ENCODE peak calls at places on chromosomes 11 and 22, in seven cellular contexts. One of them, this sample, is unnamed.

GRCh38 chr22:44570476-44571445 is 72.7 kb upstream of the RTL6 start:
- DNase-seq in cardiac muscle cell: no peak
- DNase-seq in iPS DF 6.9: no peak
- DNase-seq in HFF-Myc: no peak
- DNase-seq in naive thymus-derived CD4-positive, alpha-beta T cell: no peak
- DNase-seq in gastrocnemius medialis: no peak
- DNase-seq in heart right ventricle: no peak
- DNase-seq in this sample: no peak

GRCh38 chr11:2788751-2789140 is 89.0 kb upstream of the KCNQ1OT1 start:
- DNase-seq in iPS DF 6.9: no peak
- DNase-seq in naive thymus-derived CD4-positive, alpha-beta T cell: no peak
- DNase-seq in HFF-Myc: no peak
- DNase-seq in gastrocnemius medialis: no peak
- DNase-seq in cardiac muscle cell: no peak
- DNase-seq in heart right ventricle: no peak
- DNase-seq in this sample: no peak

GRCh38 chr11:120334894-120335462 is 1.2 kb upstream of the ARHGEF12 start:
- DNase-seq in gastrocnemius medialis: peak
- DNase-seq in heart right ventricle: no peak
- DNase-seq in HFF-Myc: peak
- DNase-seq in cardiac muscle cell: peak
- DNase-seq in iPS DF 6.9: no peak
- DNase-seq in naive thymus-derived CD4-positive, alpha-beta T cell: peak
- DNase-seq in this sample: peak

GRCh38 chr11:126153999-126154398 is 57.5 kb downstream of the RPUSD4 start:
- DNase-seq in heart right ventricle: no peak
- DNase-seq in HFF-Myc: peak
- DNase-seq in cardiac muscle cell: peak
- DNase-seq in gastrocnemius medialis: no peak
- DNase-seq in iPS DF 6.9: no peak
- DNase-seq in naive thymus-derived CD4-positive, alpha-beta T cell: no peak
- DNase-seq in this sample: no peak

GRCh38 chr22:39414377-39414776 is 14.8 kb downstream of the TAB1 start:
- DNase-seq in iPS DF 6.9: no peak
- DNase-seq in cardiac muscle cell: no peak
- DNase-seq in naive thymus-derived CD4-positive, alpha-beta T cell: peak
- DNase-seq in HFF-Myc: no peak
- DNase-seq in heart right ventricle: no peak
- DNase-seq in gastrocnemius medialis: no peak
- DNase-seq in this sample: no peak

GRCh38 chr11:12195773-12196172 is 85.4 kb downstream of the MICAL2 start:
- DNase-seq in heart right ventricle: no peak
- DNase-seq in HFF-Myc: no peak
- DNase-seq in cardiac muscle cell: no peak
- DNase-seq in gastrocnemius medialis: no peak
- DNase-seq in iPS DF 6.9: no peak
- DNase-seq in naive thymus-derived CD4-positive, alpha-beta T cell: peak
- DNase-seq in this sample: no peak

GRCh38 chr11:47881145-47881544 is 33.0 kb upstream of the NUP160 start:
- DNase-seq in naive thymus-derived CD4-positive, alpha-beta T cell: no peak
- DNase-seq in iPS DF 6.9: no peak
- DNase-seq in cardiac muscle cell: peak
- DNase-seq in HFF-Myc: no peak
- DNase-seq in gastrocnemius medialis: peak
- DNase-seq in heart right ventricle: no peak
- DNase-seq in this sample: peak

GRCh38 chr11:287821-288327 is 1.1 kb upstream of the PGGHG start:
- DNase-seq in HFF-Myc: no peak
- DNase-seq in heart right ventricle: peak
- DNase-seq in naive thymus-derived CD4-positive, alpha-beta T cell: peak
- DNase-seq in cardiac muscle cell: no peak
- DNase-seq in iPS DF 6.9: no peak
- DNase-seq in gastrocnemius medialis: no peak
- DNase-seq in this sample: peak

GRCh38 chr11:17277024-17277584 is 565 bp downstream of the NUCB2 start:
- DNase-seq in heart right ventricle: no peak
- DNase-seq in gastrocnemius medialis: peak
- DNase-seq in cardiac muscle cell: peak
- DNase-seq in HFF-Myc: no peak
- DNase-seq in iPS DF 6.9: no peak
- DNase-seq in naive thymus-derived CD4-positive, alpha-beta T cell: peak
- DNase-seq in this sample: peak

GRCh38 chr11:125264091-125265022 is 99.8 kb downstream of the PKNOX2 start:
- DNase-seq in naive thymus-derived CD4-positive, alpha-beta T cell: no peak
- DNase-seq in iPS DF 6.9: no peak
- DNase-seq in heart right ventricle: no peak
- DNase-seq in gastrocnemius medialis: no peak
- DNase-seq in HFF-Myc: no peak
- DNase-seq in cardiac muscle cell: no peak
- DNase-seq in this sample: no peak

GRCh38 chr22:37428649-37429586 is 1.6 kb upstream of the ELFN2 start:
- DNase-seq in HFF-Myc: peak
- DNase-seq in naive thymus-derived CD4-positive, alpha-beta T cell: peak
- DNase-seq in cardiac muscle cell: peak
- DNase-seq in gastrocnemius medialis: no peak
- DNase-seq in iPS DF 6.9: no peak
- DNase-seq in heart right ventricle: peak
- DNase-seq in this sample: no peak

GRCh38 chr11:43419460-43419859 is 60.7 kb downstream of the TTC17 start:
- DNase-seq in naive thymus-derived CD4-positive, alpha-beta T cell: peak
- DNase-seq in heart right ventricle: no peak
- DNase-seq in iPS DF 6.9: no peak
- DNase-seq in HFF-Myc: peak
- DNase-seq in cardiac muscle cell: peak
- DNase-seq in gastrocnemius medialis: no peak
- DNase-seq in this sample: no peak

GRCh38 chr11:16002942-16003341 is 353.4 kb downstream of the SOX6 start:
- DNase-seq in cardiac muscle cell: no peak
- DNase-seq in HFF-Myc: no peak
- DNase-seq in naive thymus-derived CD4-positive, alpha-beta T cell: no peak
- DNase-seq in gastrocnemius medialis: no peak
- DNase-seq in heart right ventricle: no peak
- DNase-seq in iPS DF 6.9: no peak
- DNase-seq in this sample: no peak

GRCh38 chr11:94568200-94568599 is 1.0 kb downstream of the PIWIL4 start:
- DNase-seq in heart right ventricle: no peak
- DNase-seq in naive thymus-derived CD4-positive, alpha-beta T cell: no peak
- DNase-seq in cardiac muscle cell: no peak
- DNase-seq in iPS DF 6.9: no peak
- DNase-seq in gastrocnemius medialis: no peak
- DNase-seq in HFF-Myc: no peak
- DNase-seq in this sample: no peak

GRCh38 chr11:35466058-35466457 is 46.7 kb upstream of the SLC1A2 start:
- DNase-seq in naive thymus-derived CD4-positive, alpha-beta T cell: no peak
- DNase-seq in HFF-Myc: no peak
- DNase-seq in gastrocnemius medialis: no peak
- DNase-seq in heart right ventricle: no peak
- DNase-seq in cardiac muscle cell: no peak
- DNase-seq in iPS DF 6.9: no peak
- DNase-seq in this sample: no peak

GRCh38 chr22:45684752-45685359 is 13.2 kb downstream of the ATXN10 start:
- DNase-seq in gastrocnemius medialis: no peak
- DNase-seq in HFF-Myc: no peak
- DNase-seq in heart right ventricle: no peak
- DNase-seq in naive thymus-derived CD4-positive, alpha-beta T cell: no peak
- DNase-seq in cardiac muscle cell: no peak
- DNase-seq in iPS DF 6.9: no peak
- DNase-seq in this sample: no peak

GRCh38 chr11:79421820-79422219 is 19.0 kb downstream of the TENM4 start:
- DNase-seq in iPS DF 6.9: no peak
- DNase-seq in gastrocnemius medialis: no peak
- DNase-seq in naive thymus-derived CD4-positive, alpha-beta T cell: no peak
- DNase-seq in cardiac muscle cell: no peak
- DNase-seq in heart right ventricle: no peak
- DNase-seq in HFF-Myc: no peak
- DNase-seq in this sample: no peak

GRCh38 chr22:50304528-50305392 is 2.7 kb downstream of the PLXNB2 start:
- DNase-seq in iPS DF 6.9: no peak
- DNase-seq in gastrocnemius medialis: no peak
- DNase-seq in cardiac muscle cell: peak
- DNase-seq in HFF-Myc: no peak
- DNase-seq in heart right ventricle: peak
- DNase-seq in naive thymus-derived CD4-positive, alpha-beta T cell: no peak
- DNase-seq in this sample: peak

GRCh38 chr11:10483584-10483983 is 28.5 kb downstream of the AMPD3 start:
- DNase-seq in heart right ventricle: no peak
- DNase-seq in HFF-Myc: no peak
- DNase-seq in naive thymus-derived CD4-positive, alpha-beta T cell: no peak
- DNase-seq in cardiac muscle cell: no peak
- DNase-seq in iPS DF 6.9: no peak
- DNase-seq in gastrocnemius medialis: no peak
- DNase-seq in this sample: no peak

GRCh38 chr11:96188625-96189006 is 154.4 kb downstream of the MAML2 start:
- DNase-seq in HFF-Myc: peak
- DNase-seq in heart right ventricle: no peak
- DNase-seq in naive thymus-derived CD4-positive, alpha-beta T cell: no peak
- DNase-seq in gastrocnemius medialis: no peak
- DNase-seq in iPS DF 6.9: no peak
- DNase-seq in cardiac muscle cell: peak
- DNase-seq in this sample: no peak

GRCh38 chr22:33746501-33746928 is 173.8 kb downstream of the LARGE1 start:
- DNase-seq in heart right ventricle: no peak
- DNase-seq in HFF-Myc: no peak
- DNase-seq in cardiac muscle cell: no peak
- DNase-seq in naive thymus-derived CD4-positive, alpha-beta T cell: no peak
- DNase-seq in gastrocnemius medialis: no peak
- DNase-seq in iPS DF 6.9: no peak
- DNase-seq in this sample: no peak

GRCh38 chr22:30859714-30860095 is 108.9 kb downstream of the MORC2 start:
- DNase-seq in HFF-Myc: no peak
- DNase-seq in iPS DF 6.9: no peak
- DNase-seq in cardiac muscle cell: no peak
- DNase-seq in heart right ventricle: no peak
- DNase-seq in naive thymus-derived CD4-positive, alpha-beta T cell: no peak
- DNase-seq in gastrocnemius medialis: no peak
- DNase-seq in this sample: no peak

GRCh38 chr22:27473533-27473932 is 328.0 kb downstream of the MN1 start:
- DNase-seq in cardiac muscle cell: no peak
- DNase-seq in HFF-Myc: no peak
- DNase-seq in heart right ventricle: no peak
- DNase-seq in naive thymus-derived CD4-positive, alpha-beta T cell: no peak
- DNase-seq in iPS DF 6.9: no peak
- DNase-seq in gastrocnemius medialis: no peak
- DNase-seq in this sample: no peak
- H3K4me3 ChIP-seq in cardiac muscle cell: no peak
- H3K4me3 ChIP-seq in HFF-Myc: no peak
- H3K4me3 ChIP-seq in heart right ventricle: no peak
- H3K4me3 ChIP-seq in naive thymus-derived CD4-positive, alpha-beta T cell: no peak
- H3K4me3 ChIP-seq in iPS DF 6.9: no peak
- H3K4me3 ChIP-seq in gastrocnemius medialis: no peak
- H3K4me3 ChIP-seq in this sample: no peak

GRCh38 chr11:27678242-27678641 is 22.0 kb downstream of the BDNF start:
- DNase-seq in heart right ventricle: no peak
- DNase-seq in cardiac muscle cell: no peak
- DNase-seq in naive thymus-derived CD4-positive, alpha-beta T cell: no peak
- DNase-seq in iPS DF 6.9: no peak
- DNase-seq in HFF-Myc: no peak
- DNase-seq in gastrocnemius medialis: no peak
- DNase-seq in this sample: no peak

GRCh38 chr11:27677108-27677507 is 23.1 kb downstream of the BDNF start:
- DNase-seq in HFF-Myc: no peak
- DNase-seq in heart right ventricle: no peak
- DNase-seq in iPS DF 6.9: no peak
- DNase-seq in naive thymus-derived CD4-positive, alpha-beta T cell: no peak
- DNase-seq in gastrocnemius medialis: no peak
- DNase-seq in cardiac muscle cell: no peak
- DNase-seq in this sample: no peak

GRCh38 chr11:27672836-27673464 is 27.3 kb downstream of the BDNF start:
- DNase-seq in heart right ventricle: no peak
- DNase-seq in HFF-Myc: no peak
- DNase-seq in gastrocnemius medialis: no peak
- DNase-seq in cardiac muscle cell: no peak
- DNase-seq in naive thymus-derived CD4-positive, alpha-beta T cell: no peak
- DNase-seq in iPS DF 6.9: no peak
- DNase-seq in this sample: no peak

GRCh38 chr11:27679136-27680015 is 20.9 kb downstream of the BDNF start:
- DNase-seq in iPS DF 6.9: no peak
- DNase-seq in HFF-Myc: no peak
- DNase-seq in cardiac muscle cell: peak
- DNase-seq in heart right ventricle: no peak
- DNase-seq in naive thymus-derived CD4-positive, alpha-beta T cell: no peak
- DNase-seq in gastrocnemius medialis: no peak
- DNase-seq in this sample: no peak

GRCh38 chr11:27673979-27674663 is 26.1 kb downstream of the BDNF start:
- DNase-seq in gastrocnemius medialis: no peak
- DNase-seq in HFF-Myc: no peak
- DNase-seq in iPS DF 6.9: no peak
- DNase-seq in heart right ventricle: no peak
- DNase-seq in cardiac muscle cell: no peak
- DNase-seq in naive thymus-derived CD4-positive, alpha-beta T cell: no peak
- DNase-seq in this sample: no peak
- H3K4me3 ChIP-seq in gastrocnemius medialis: no peak
- H3K4me3 ChIP-seq in HFF-Myc: no peak
- H3K4me3 ChIP-seq in iPS DF 6.9: no peak
- H3K4me3 ChIP-seq in heart right ventricle: no peak
- H3K4me3 ChIP-seq in cardiac muscle cell: no peak
- H3K4me3 ChIP-seq in naive thymus-derived CD4-positive, alpha-beta T cell: no peak
- H3K4me3 ChIP-seq in this sample: no peak

GRCh38 chr22:42176271-42176670 is 45.7 kb upstream of the CYP2D6 start:
- DNase-seq in iPS DF 6.9: no peak
- DNase-seq in gastrocnemius medialis: no peak
- DNase-seq in heart right ventricle: no peak
- DNase-seq in cardiac muscle cell: no peak
- DNase-seq in HFF-Myc: no peak
- DNase-seq in naive thymus-derived CD4-positive, alpha-beta T cell: no peak
- DNase-seq in this sample: no peak
- H3K4me3 ChIP-seq in iPS DF 6.9: no peak
- H3K4me3 ChIP-seq in gastrocnemius medialis: no peak
- H3K4me3 ChIP-seq in heart right ventricle: no peak
- H3K4me3 ChIP-seq in cardiac muscle cell: no peak
- H3K4me3 ChIP-seq in HFF-Myc: no peak
- H3K4me3 ChIP-seq in naive thymus-derived CD4-positive, alpha-beta T cell: no peak
- H3K4me3 ChIP-seq in this sample: no peak

GRCh38 chr22:26662160-26662559 is 4.8 kb downstream of the MIAT start:
- DNase-seq in HFF-Myc: no peak
- DNase-seq in iPS DF 6.9: no peak
- DNase-seq in naive thymus-derived CD4-positive, alpha-beta T cell: no peak
- DNase-seq in cardiac muscle cell: no peak
- DNase-seq in gastrocnemius medialis: no peak
- DNase-seq in heart right ventricle: no peak
- DNase-seq in this sample: no peak
- H3K4me3 ChIP-seq in HFF-Myc: no peak
- H3K4me3 ChIP-seq in iPS DF 6.9: no peak
- H3K4me3 ChIP-seq in naive thymus-derived CD4-positive, alpha-beta T cell: no peak
- H3K4me3 ChIP-seq in cardiac muscle cell: no peak
- H3K4me3 ChIP-seq in gastrocnemius medialis: no peak
- H3K4me3 ChIP-seq in heart right ventricle: no peak
- H3K4me3 ChIP-seq in this sample: no peak

This sample was measured in tibial artery.